ENCODE peak calls at places on chromosome 19, in seven cellular contexts. U is GM12865; V is germinal center; T is A549; K is HTR-8/SVneo; J is activated naive CD8-positive, alpha-beta T cell treated with anti-CD3 and anti-CD28 coated beads for 36 hours; O is AG09319. R is an unnamed sample.

GRCh38 chr19:45901432-45901903 is 945 bp downstream of the MYPOP start:
- DNase-seq in V (peak), J (peak), U (no peak), O (no peak), K (no peak), T (no peak), R (peak)

GRCh38 chr19:40055832-40056504 is at the start of gene ZNF780B:
- DNase-seq in K (peak), T (peak), J (peak), U (peak), O (peak), V (peak), R (peak)

GRCh38 chr19:35334064-35334753 is 5.2 kb downstream of the CD22 start:
- DNase-seq in J (no peak), U (peak), K (no peak), O (no peak), V (no peak), T (no peak), R (no peak)

GRCh38 chr19:50181121-50181520 is 18.0 kb upstream of the IZUMO2 start:
- DNase-seq in T (no peak), U (no peak), J (no peak), V (no peak), O (no peak), K (no peak), R (no peak)

GRCh38 chr19:48445256-48445605 is 552 bp upstream of the GRWD1 start:
- DNase-seq in K (peak), U (peak), V (no peak), J (no peak), T (peak), O (peak), R (peak)

GRCh38 chr19:56301152-56301551 is 13.5 kb downstream of the ZSCAN5A start:
- DNase-seq in V (no peak), K (no peak), J (no peak), U (no peak), O (no peak), T (no peak), R (no peak)

GRCh38 chr19:10661946-10662345 is 7.8 kb downstream of the ILF3 start:
- DNase-seq in U (no peak), K (no peak), O (no peak), T (no peak), V (no peak), J (no peak), R (no peak)

GRCh38 chr19:14167594-14168138 is 31.3 kb upstream of the ASF1B start:
- DNase-seq in O (no peak), V (no peak), U (no peak), J (no peak), K (no peak), T (no peak), R (no peak)

GRCh38 chr19:8371011-8371804 is 7.3 kb downstream of the ANGPTL4 start:
- DNase-seq in O (no peak), V (no peak), J (no peak), K (no peak), U (no peak), T (no peak), R (no peak)

GRCh38 chr19:32203161-32203560 is 142.2 kb upstream of the ZNF507 start:
- DNase-seq in U (no peak), T (no peak), K (no peak), O (no peak), J (no peak), V (no peak), R (no peak)

GRCh38 chr19:38290631-38291147 is 13.4 kb upstream of the C19orf33 start:
- DNase-seq in O (peak), T (peak), U (no peak), J (no peak), K (no peak), V (no peak), R (no peak)

GRCh38 chr19:28199323-28199722 is 1013.6 kb downstream of the UQCRFS1 start:
- DNase-seq in O (no peak), T (no peak), K (no peak), J (no peak), U (no peak), V (no peak), R (no peak)

GRCh38 chr19:55494172-55494761 is 6.0 kb downstream of the SSC5D start:
- DNase-seq in O (peak), T (no peak), K (no peak), V (no peak), J (no peak), U (no peak), R (peak)

GRCh38 chr19:8149261-8150094 is at the start of gene FBN3:
- DNase-seq in J (no peak), K (no peak), T (no peak), O (no peak), V (no peak), U (no peak), R (no peak)

GRCh38 chr19:46607441-46607841 is 6.3 kb downstream of the CALM3 start:
- DNase-seq in O (no peak), V (no peak), T (no peak), J (no peak), U (no peak), K (no peak), R (no peak)

GRCh38 chr19:54206030-54206830 is 5.6 kb downstream of the RPS9 start:
- DNase-seq in U (peak), O (no peak), J (no peak), V (no peak), K (no peak), T (no peak), R (no peak)

GRCh38 chr19:7865262-7865911 is 8.8 kb downstream of the PRR36 start:
- DNase-seq in J (no peak), V (no peak), U (peak), O (no peak), T (no peak), K (no peak), R (no peak)

GRCh38 chr19:17488593-17489391 is 18.5 kb downstream of the SLC27A1 start:
- DNase-seq in O (no peak), U (peak), J (peak), T (peak), V (peak), K (no peak), R (peak)

GRCh38 chr19:6677924-6678689 is 8.1 kb upstream of the TNFSF14 start:
- DNase-seq in J (peak), V (peak), T (peak), O (no peak), U (no peak), K (no peak), R (no peak)

GRCh38 chr19:33143897-33144405 is 12.0 kb downstream of the WDR88 start:
- DNase-seq in K (peak), J (peak), U (peak), O (no peak), T (peak), V (peak), R (peak)

GRCh38 chr19:19418548-19419260 is 13.2 kb downstream of the GATAD2A start:
- DNase-seq in J (no peak), O (no peak), V (no peak), U (peak), K (no peak), T (no peak), R (no peak)

GRCh38 chr19:45103200-45103624 is 10.2 kb downstream of the PPP1R37 start:
- DNase-seq in K (no peak), U (peak), O (no peak), T (no peak), J (peak), V (peak), R (no peak)

R was measured in cardiac muscle cell.